ENCODE peak calls at places on chromosome 21, in six cellular contexts. One of them, this sample, is unnamed.

GRCh38 chr21:46646541-46647154 is 11.2 kb downstream of the PRMT2 start:
- DNase-seq in IMR-90: no peak
- DNase-seq in A549: no peak
- DNase-seq in sigmoid colon: no peak
- DNase-seq in lower leg skin: no peak
- DNase-seq in GM12891: no peak
- DNase-seq in this sample: no peak

GRCh38 chr21:45981154-45981606 is 390 bp upstream of the COL6A1 start:
- DNase-seq in GM12891: peak
- DNase-seq in A549: peak
- DNase-seq in sigmoid colon: peak
- DNase-seq in IMR-90: peak
- DNase-seq in lower leg skin: peak
- DNase-seq in this sample: peak

GRCh38 chr21:43015906-43016540 is 41.7 kb downstream of the PKNOX1 start:
- DNase-seq in lower leg skin: no peak
- DNase-seq in GM12891: no peak
- DNase-seq in IMR-90: no peak
- DNase-seq in sigmoid colon: no peak
- DNase-seq in A549: no peak
- DNase-seq in this sample: no peak

GRCh38 chr21:18155508-18156193 is 89.0 kb upstream of the CHODL start:
- DNase-seq in IMR-90: no peak
- DNase-seq in lower leg skin: no peak
- DNase-seq in GM12891: no peak
- DNase-seq in A549: no peak
- DNase-seq in sigmoid colon: no peak
- DNase-seq in this sample: no peak

GRCh38 chr21:25887646-25888321 is 153.0 kb downstream of the GABPA start:
- DNase-seq in IMR-90: no peak
- DNase-seq in sigmoid colon: no peak
- DNase-seq in lower leg skin: no peak
- DNase-seq in A549: no peak
- DNase-seq in GM12891: no peak
- DNase-seq in this sample: no peak

GRCh38 chr21:27132270-27132669 is 165.4 kb upstream of the ADAMTS5 start:
- DNase-seq in A549: no peak
- DNase-seq in lower leg skin: no peak
- DNase-seq in GM12891: no peak
- DNase-seq in IMR-90: peak
- DNase-seq in sigmoid colon: no peak
- DNase-seq in this sample: no peak

GRCh38 chr21:24148461-24148860 is 1458.8 kb downstream of the MRPL39 start:
- DNase-seq in lower leg skin: no peak
- DNase-seq in IMR-90: no peak
- DNase-seq in A549: no peak
- DNase-seq in sigmoid colon: no peak
- DNase-seq in GM12891: no peak
- DNase-seq in this sample: no peak

GRCh38 chr21:34579411-34579810 is 35.5 kb downstream of the RCAN1 start:
- DNase-seq in GM12891: no peak
- DNase-seq in lower leg skin: no peak
- DNase-seq in sigmoid colon: no peak
- DNase-seq in IMR-90: peak
- DNase-seq in A549: no peak
- DNase-seq in this sample: peak

GRCh38 chr21:43767980-43768867 is 7.9 kb downstream of the CSTB start:
- DNase-seq in lower leg skin: peak
- DNase-seq in A549: peak
- DNase-seq in GM12891: no peak
- DNase-seq in sigmoid colon: no peak
- DNase-seq in IMR-90: peak
- DNase-seq in this sample: peak

GRCh38 chr21:43893536-43894205 is 28.6 kb downstream of the AGPAT3 start:
- DNase-seq in lower leg skin: no peak
- DNase-seq in sigmoid colon: peak
- DNase-seq in IMR-90: no peak
- DNase-seq in A549: no peak
- DNase-seq in GM12891: no peak
- DNase-seq in this sample: no peak

GRCh38 chr21:25838809-25839208 is 104.0 kb downstream of the GABPA start:
- DNase-seq in lower leg skin: no peak
- DNase-seq in sigmoid colon: no peak
- DNase-seq in IMR-90: peak
- DNase-seq in GM12891: no peak
- DNase-seq in A549: no peak
- DNase-seq in this sample: no peak

GRCh38 chr21:23307065-23307464 is 2300.2 kb downstream of the MRPL39 start:
- DNase-seq in A549: no peak
- DNase-seq in lower leg skin: no peak
- DNase-seq in GM12891: no peak
- DNase-seq in sigmoid colon: no peak
- DNase-seq in IMR-90: no peak
- DNase-seq in this sample: no peak

GRCh38 chr21:14877581-14878228 is 187.1 kb downstream of the NRIP1 start:
- DNase-seq in GM12891: no peak
- DNase-seq in lower leg skin: no peak
- DNase-seq in A549: no peak
- DNase-seq in sigmoid colon: no peak
- DNase-seq in IMR-90: peak
- DNase-seq in this sample: no peak

GRCh38 chr21:44939532-44940115 is at the start of gene SLX9:
- DNase-seq in sigmoid colon: peak
- DNase-seq in GM12891: peak
- DNase-seq in lower leg skin: no peak
- DNase-seq in A549: peak
- DNase-seq in IMR-90: peak
- DNase-seq in this sample: peak
- TF ChIP-seq POLR2A in sigmoid colon: peak
- TF ChIP-seq POLR2A in GM12891: peak
- TF ChIP-seq POLR2A in lower leg skin: no peak
- TF ChIP-seq POLR2A in A549: peak
- TF ChIP-seq POLR2A in IMR-90: no peak
- TF ChIP-seq POLR2A in this sample: peak

DNA sequence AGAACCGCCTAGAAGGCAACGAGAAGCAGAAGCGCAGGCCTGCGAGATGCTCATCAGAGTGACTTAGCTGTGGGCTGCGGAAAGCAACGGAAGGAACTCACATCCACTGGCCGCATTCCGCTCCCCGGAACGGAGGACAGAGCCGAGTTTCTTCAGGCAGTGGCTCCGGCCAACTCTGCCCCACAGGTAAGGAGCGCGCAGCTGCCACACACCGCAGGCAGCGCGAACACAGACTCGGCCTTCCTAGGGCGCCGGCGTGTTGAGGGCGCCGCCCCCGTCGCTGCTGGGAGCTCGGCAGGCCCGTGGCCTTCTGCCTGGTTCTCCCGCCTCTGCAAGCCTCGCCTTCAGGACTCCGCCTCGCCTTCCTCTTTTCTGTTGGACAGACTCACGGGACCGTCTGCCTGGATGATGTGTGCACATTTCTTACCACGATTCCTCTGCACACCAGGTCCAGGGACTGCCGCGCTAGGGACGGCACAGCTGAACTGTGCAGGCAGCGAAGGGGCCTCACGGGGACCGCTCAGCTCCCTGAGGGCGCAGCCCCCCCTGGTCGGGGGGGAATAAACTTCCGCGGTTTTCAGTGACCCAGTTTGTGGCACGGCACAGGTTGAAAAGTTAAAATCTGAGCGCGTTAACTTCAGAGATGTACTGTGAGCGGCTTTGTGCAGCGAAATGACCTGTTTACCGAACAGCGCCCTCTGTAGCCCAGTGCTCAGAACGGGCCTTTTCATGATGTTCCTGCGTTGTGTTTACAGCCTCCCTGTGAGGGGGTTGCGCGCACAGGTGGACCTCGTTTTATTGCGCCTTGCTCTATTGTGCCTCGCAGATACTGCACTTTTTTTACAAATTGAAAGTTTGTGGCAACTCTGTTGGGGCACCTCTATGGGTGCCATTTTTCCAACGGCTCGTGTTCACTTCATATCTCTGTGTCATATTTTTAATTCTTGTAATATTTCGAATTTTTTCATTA is 15.8 kb downstream of the TCP10L start:
- DNase-seq in sigmoid colon: peak
- DNase-seq in IMR-90: peak
- DNase-seq in GM12891: peak
- DNase-seq in A549: peak
- DNase-seq in lower leg skin: peak
- DNase-seq in this sample: peak
- TF ChIP-seq POLR2A in sigmoid colon: no peak
- TF ChIP-seq POLR2A in IMR-90: no peak
- TF ChIP-seq POLR2A in GM12891: no peak
- TF ChIP-seq POLR2A in A549: peak
- TF ChIP-seq POLR2A in lower leg skin: no peak
- TF ChIP-seq POLR2A in this sample: peak

DNA sequence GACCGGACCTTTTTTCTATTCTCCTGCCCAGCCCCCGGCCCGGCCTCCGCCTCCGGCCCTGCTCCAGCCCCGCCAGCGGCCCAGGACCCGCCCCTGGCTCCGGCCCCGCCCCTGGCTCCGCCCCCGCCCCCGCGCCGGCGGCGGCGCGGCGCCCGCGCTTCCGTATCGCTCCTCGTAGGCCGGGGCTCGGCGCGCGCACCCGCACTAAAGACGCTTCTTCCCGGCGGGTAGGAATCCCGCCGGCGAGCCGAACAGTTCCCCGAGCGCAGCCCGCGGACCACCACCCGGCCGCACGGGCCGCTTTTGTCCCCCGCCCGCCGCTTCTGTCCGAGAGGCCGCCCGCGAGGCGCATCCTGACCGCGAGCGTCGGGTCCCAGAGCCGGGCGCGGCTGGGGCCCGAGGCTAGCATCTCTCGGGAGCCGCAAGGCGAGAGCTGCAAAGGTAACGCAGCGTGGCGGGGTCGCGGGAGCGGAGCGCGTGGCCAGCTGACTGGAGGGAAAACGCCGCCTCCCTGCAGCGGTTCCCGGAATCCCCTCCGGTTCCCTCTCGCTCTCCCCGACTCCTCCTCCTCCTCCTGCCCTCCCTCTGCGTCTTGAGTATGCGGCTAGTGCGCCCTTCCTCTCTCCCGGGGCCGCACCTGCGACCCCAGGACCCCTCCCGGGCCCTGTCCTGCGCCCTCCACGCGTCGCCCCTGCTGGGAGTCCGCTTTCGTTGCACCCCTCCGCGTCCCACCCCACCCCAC is at the start of gene IFNAR2:
- DNase-seq in sigmoid colon: peak
- DNase-seq in GM12891: peak
- DNase-seq in lower leg skin: peak
- DNase-seq in IMR-90: peak
- DNase-seq in A549: peak
- DNase-seq in this sample: peak
- TF ChIP-seq POLR2A in sigmoid colon: peak
- TF ChIP-seq POLR2A in GM12891: no peak
- TF ChIP-seq POLR2A in lower leg skin: no peak
- TF ChIP-seq POLR2A in IMR-90: peak
- TF ChIP-seq POLR2A in A549: peak
- TF ChIP-seq POLR2A in this sample: peak

GRCh38 chr21:38821959-38822682 is 16.4 kb downstream of the ETS2 start:
- DNase-seq in IMR-90: no peak
- DNase-seq in lower leg skin: peak
- DNase-seq in GM12891: no peak
- DNase-seq in A549: no peak
- DNase-seq in sigmoid colon: no peak
- DNase-seq in this sample: no peak

GRCh38 chr21:38821248-38821647 is 15.5 kb downstream of the ETS2 start:
- DNase-seq in lower leg skin: no peak
- DNase-seq in A549: no peak
- DNase-seq in sigmoid colon: no peak
- DNase-seq in GM12891: no peak
- DNase-seq in IMR-90: no peak
- DNase-seq in this sample: no peak

GRCh38 chr21:38819051-38819718 is 13.5 kb downstream of the ETS2 start:
- DNase-seq in sigmoid colon: no peak
- DNase-seq in A549: no peak
- DNase-seq in GM12891: no peak
- DNase-seq in IMR-90: no peak
- DNase-seq in lower leg skin: no peak
- DNase-seq in this sample: no peak

GRCh38 chr21:38819719-38820147 is 14.0 kb downstream of the ETS2 start:
- DNase-seq in sigmoid colon: no peak
- DNase-seq in lower leg skin: peak
- DNase-seq in A549: no peak
- DNase-seq in IMR-90: peak
- DNase-seq in GM12891: no peak
- DNase-seq in this sample: peak

GRCh38 chr21:38820471-38821239 is 14.9 kb downstream of the ETS2 start:
- DNase-seq in lower leg skin: peak
- DNase-seq in A549: no peak
- DNase-seq in sigmoid colon: no peak
- DNase-seq in IMR-90: no peak
- DNase-seq in GM12891: no peak
- DNase-seq in this sample: no peak
- TF ChIP-seq POLR2A in lower leg skin: no peak
- TF ChIP-seq POLR2A in A549: no peak
- TF ChIP-seq POLR2A in sigmoid colon: no peak
- TF ChIP-seq POLR2A in IMR-90: no peak
- TF ChIP-seq POLR2A in GM12891: no peak
- TF ChIP-seq POLR2A in this sample: no peak

GRCh38 chr21:41169258-41169576 is 1.3 kb downstream of the BACE2 start:
- DNase-seq in IMR-90: no peak
- DNase-seq in sigmoid colon: no peak
- DNase-seq in GM12891: no peak
- DNase-seq in lower leg skin: no peak
- DNase-seq in A549: no peak
- DNase-seq in this sample: no peak

GRCh38 chr21:41169701-41170100 is 1.7 kb downstream of the BACE2 start:
- DNase-seq in GM12891: no peak
- DNase-seq in IMR-90: no peak
- DNase-seq in sigmoid colon: no peak
- DNase-seq in lower leg skin: peak
- DNase-seq in A549: no peak
- DNase-seq in this sample: no peak

GRCh38 chr21:41166947-41167346 is 1.0 kb upstream of the BACE2 start:
- DNase-seq in sigmoid colon: peak
- DNase-seq in GM12891: no peak
- DNase-seq in A549: no peak
- DNase-seq in IMR-90: no peak
- DNase-seq in lower leg skin: peak
- DNase-seq in this sample: no peak

GRCh38 chr21:41168391-41169257 is 664 bp downstream of the BACE2 start:
- DNase-seq in GM12891: peak
- DNase-seq in IMR-90: peak
- DNase-seq in A549: peak
- DNase-seq in sigmoid colon: peak
- DNase-seq in lower leg skin: peak
- DNase-seq in this sample: peak

GRCh38 chr21:41167348-41168342 is at the start of gene BACE2:
- DNase-seq in IMR-90: peak
- DNase-seq in GM12891: peak
- DNase-seq in A549: peak
- DNase-seq in sigmoid colon: peak
- DNase-seq in lower leg skin: peak
- DNase-seq in this sample: peak
- TF ChIP-seq POLR2A in IMR-90: peak
- TF ChIP-seq POLR2A in GM12891: no peak
- TF ChIP-seq POLR2A in A549: no peak
- TF ChIP-seq POLR2A in sigmoid colon: no peak
- TF ChIP-seq POLR2A in lower leg skin: no peak
- TF ChIP-seq POLR2A in this sample: peak

GRCh38 chr21:16588433-16588860 is 858.7 kb downstream of the USP25 start:
- DNase-seq in lower leg skin: peak
- DNase-seq in GM12891: no peak
- DNase-seq in sigmoid colon: peak
- DNase-seq in A549: peak
- DNase-seq in IMR-90: peak
- DNase-seq in this sample: peak
- TF ChIP-seq POLR2A in lower leg skin: no peak
- TF ChIP-seq POLR2A in GM12891: no peak
- TF ChIP-seq POLR2A in sigmoid colon: no peak
- TF ChIP-seq POLR2A in A549: no peak
- TF ChIP-seq POLR2A in IMR-90: no peak
- TF ChIP-seq POLR2A in this sample: peak

This sample was measured in H54.